ENCODE peak calls at places on chromosomes 11 and 22, in seven cellular contexts. Y is cardiac fibroblast; T is left colon; H is activated T-helper 2 cell treated with anti-CD3 and anti-CD28 coated beads, Interferon-gamma antibody, Interleukin-2, Interleukin-4, amounts not matched to agents 10 μg/mL and 5 μg/mL and 100 μg/mL, durations not matched to agents 14 hours and 24 hours and 36 hours; J is astrocyte of the cerebellum; Q is endodermal cell; S is stimulated activated CD4-positive, alpha-beta T cell treated with anti-CD3 and anti-CD28 coated beads, Interleukin-2, amount 100 ng/mL, for 24 hours. K is an unnamed sample.

GRCh38 chr22:38257170-38257569 is 15.6 kb downstream of the TMEM184B start:
- DNase-seq in J (no peak), S (no peak), Q (no peak), H (no peak), Y (peak), T (no peak), K (no peak)

GRCh38 chr22:43541022-43541421 is 129.2 kb downstream of the MPPED1 start:
- DNase-seq in H (no peak), Y (no peak), S (no peak), J (no peak), Q (no peak), T (no peak), K (no peak)

GRCh38 chr11:44530413-44531115 is 34.9 kb upstream of the CD82 start:
- DNase-seq in T (no peak), Y (peak), H (peak), S (no peak), Q (no peak), J (no peak), K (no peak)

GRCh38 chr11:121393855-121394254 is 58.3 kb upstream of the SORL1 start:
- DNase-seq in T (no peak), J (no peak), H (no peak), Q (no peak), S (no peak), Y (no peak), K (no peak)

GRCh38 chr22:48947636-48948035 is 880.0 kb downstream of the BRD1 start:
- DNase-seq in S (no peak), T (no peak), H (no peak), Q (no peak), J (no peak), Y (no peak), K (no peak)

GRCh38 chr22:47417699-47418098 is 655.2 kb downstream of the TBC1D22A start:
- DNase-seq in S (no peak), T (no peak), Q (no peak), J (no peak), H (no peak), Y (no peak), K (no peak)

GRCh38 chr22:31082606-31083376 is 1.7 kb downstream of the SMTN start:
- DNase-seq in Q (peak), Y (peak), S (peak), H (peak), T (peak), J (no peak), K (no peak)

GRCh38 chr22:36196254-36197064 is 5.2 kb downstream of the APOL4 start:
- DNase-seq in H (no peak), J (no peak), T (no peak), S (no peak), Q (peak), Y (no peak), K (no peak)

GRCh38 chr11:22510010-22510409 is 115.6 kb downstream of the FANCF start:
- DNase-seq in H (no peak), Q (no peak), Y (no peak), S (no peak), J (no peak), T (no peak), K (no peak)

GRCh38 chr11:70073881-70074371 is 4.2 kb upstream of the ANO1 start:
- DNase-seq in J (peak), T (no peak), S (no peak), Q (peak), Y (peak), H (no peak), K (no peak)

GRCh38 chr22:46966495-46966845 is 204.0 kb downstream of the TBC1D22A start:
- DNase-seq in J (no peak), H (no peak), T (no peak), Y (no peak), S (no peak), Q (no peak), K (no peak)

GRCh38 chr22:20010307-20011122 is 6.1 kb downstream of the ARVCF start:
- DNase-seq in Y (no peak), Q (peak), T (no peak), S (no peak), H (no peak), J (no peak), K (no peak)

GRCh38 chr22:20419664-20419951 is 18.0 kb downstream of the SCARF2 start:
- DNase-seq in Q (no peak), S (no peak), Y (no peak), J (no peak), T (no peak), H (no peak), K (no peak)

GRCh38 chr22:32502346-32502745 is 27.7 kb downstream of the FBXO7 start:
- DNase-seq in S (no peak), Y (no peak), T (no peak), H (no peak), J (no peak), Q (peak), K (peak)